ENCODE peak calls at places on chromosomes 13 and 19, in five cellular contexts. One of them, this sample, is unnamed.

GRCh38 chr13:84139561-84140158 is 257.4 kb upstream of the SLITRK1 start:
- DNase-seq in GM23338: peak; percentile 43
- DNase-seq in stimulated activated CD4-positive, alpha-beta T cell treated with anti-CD3 and anti-CD28 coated beads, Interleukin-1b, Interleukin-23, amount 100 ng/mL, for 24 hours: no peak
- DNase-seq in islet precursor cell: no peak
- DNase-seq in AML-193: no peak
- DNase-seq in this sample: no peak

GRCh38 chr19:33698576-33699435 is 77.1 kb downstream of the CHST8 start:
- DNase-seq in GM23338: no peak
- DNase-seq in stimulated activated CD4-positive, alpha-beta T cell treated with anti-CD3 and anti-CD28 coated beads, Interleukin-1b, Interleukin-23, amount 100 ng/mL, for 24 hours: no peak
- DNase-seq in islet precursor cell: no peak
- DNase-seq in AML-193: no peak
- DNase-seq in this sample: no peak

GRCh38 chr19:48419158-48419920 is 25.9 kb downstream of the GRIN2D start:
- DNase-seq in GM23338: peak; percentile 96
- DNase-seq in stimulated activated CD4-positive, alpha-beta T cell treated with anti-CD3 and anti-CD28 coated beads, Interleukin-1b, Interleukin-23, amount 100 ng/mL, for 24 hours: no peak
- DNase-seq in islet precursor cell: peak; percentile 75
- DNase-seq in AML-193: peak; percentile 44
- DNase-seq in this sample: no peak

GRCh38 chr19:31272707-31273106 is 76.5 kb downstream of the TSHZ3 start:
- DNase-seq in GM23338: no peak
- DNase-seq in stimulated activated CD4-positive, alpha-beta T cell treated with anti-CD3 and anti-CD28 coated beads, Interleukin-1b, Interleukin-23, amount 100 ng/mL, for 24 hours: no peak
- DNase-seq in islet precursor cell: no peak
- DNase-seq in AML-193: no peak
- DNase-seq in this sample: no peak

GRCh38 chr19:5360003-5360820 is 19.6 kb upstream of the PTPRS start:
- DNase-seq in GM23338: no peak
- DNase-seq in stimulated activated CD4-positive, alpha-beta T cell treated with anti-CD3 and anti-CD28 coated beads, Interleukin-1b, Interleukin-23, amount 100 ng/mL, for 24 hours: no peak
- DNase-seq in islet precursor cell: no peak
- DNase-seq in AML-193: no peak
- DNase-seq in this sample: no peak

GRCh38 chr19:42040031-42040430 is 30.0 kb downstream of the GRIK5 start:
- DNase-seq in GM23338: no peak
- DNase-seq in stimulated activated CD4-positive, alpha-beta T cell treated with anti-CD3 and anti-CD28 coated beads, Interleukin-1b, Interleukin-23, amount 100 ng/mL, for 24 hours: no peak
- DNase-seq in islet precursor cell: no peak
- DNase-seq in AML-193: no peak
- DNase-seq in this sample: no peak

GRCh38 chr19:8449830-8450229 is 5.1 kb downstream of the HNRNPM start:
- DNase-seq in GM23338: peak; percentile 59
- DNase-seq in stimulated activated CD4-positive, alpha-beta T cell treated with anti-CD3 and anti-CD28 coated beads, Interleukin-1b, Interleukin-23, amount 100 ng/mL, for 24 hours: no peak
- DNase-seq in islet precursor cell: peak; percentile 75
- DNase-seq in AML-193: no peak
- DNase-seq in this sample: peak; percentile 40

GRCh38 chr13:64684685-64685431 is 2545.3 kb downstream of the PCDH9 start:
- DNase-seq in GM23338: peak; percentile 44
- DNase-seq in stimulated activated CD4-positive, alpha-beta T cell treated with anti-CD3 and anti-CD28 coated beads, Interleukin-1b, Interleukin-23, amount 100 ng/mL, for 24 hours: no peak
- DNase-seq in islet precursor cell: peak; percentile 68
- DNase-seq in AML-193: no peak
- DNase-seq in this sample: no peak

GRCh38 chr13:106405731-106406130 is 129.7 kb downstream of the EFNB2 start:
- DNase-seq in GM23338: no peak
- DNase-seq in stimulated activated CD4-positive, alpha-beta T cell treated with anti-CD3 and anti-CD28 coated beads, Interleukin-1b, Interleukin-23, amount 100 ng/mL, for 24 hours: no peak
- DNase-seq in islet precursor cell: no peak
- DNase-seq in AML-193: no peak
- DNase-seq in this sample: no peak

GRCh38 chr19:17929056-17929455 is 3.8 kb upstream of the CCDC124 start:
- DNase-seq in GM23338: no peak
- DNase-seq in stimulated activated CD4-positive, alpha-beta T cell treated with anti-CD3 and anti-CD28 coated beads, Interleukin-1b, Interleukin-23, amount 100 ng/mL, for 24 hours: no peak
- DNase-seq in islet precursor cell: no peak
- DNase-seq in AML-193: no peak
- DNase-seq in this sample: no peak

GRCh38 chr13:100875392-100876043 is 200.9 kb upstream of the TMTC4 start:
- DNase-seq in GM23338: no peak
- DNase-seq in stimulated activated CD4-positive, alpha-beta T cell treated with anti-CD3 and anti-CD28 coated beads, Interleukin-1b, Interleukin-23, amount 100 ng/mL, for 24 hours: no peak
- DNase-seq in islet precursor cell: no peak
- DNase-seq in AML-193: no peak
- DNase-seq in this sample: no peak

GRCh38 chr13:24124789-24125476 is 35.6 kb upstream of the SPATA13 start:
- DNase-seq in GM23338: peak; percentile 29
- DNase-seq in stimulated activated CD4-positive, alpha-beta T cell treated with anti-CD3 and anti-CD28 coated beads, Interleukin-1b, Interleukin-23, amount 100 ng/mL, for 24 hours: no peak
- DNase-seq in islet precursor cell: no peak
- DNase-seq in AML-193: no peak
- DNase-seq in this sample: no peak

GRCh38 chr19:4089400-4089908 is 22.8 kb upstream of the ZBTB7A start:
- DNase-seq in GM23338: peak; percentile 36
- DNase-seq in stimulated activated CD4-positive, alpha-beta T cell treated with anti-CD3 and anti-CD28 coated beads, Interleukin-1b, Interleukin-23, amount 100 ng/mL, for 24 hours: no peak
- DNase-seq in islet precursor cell: no peak
- DNase-seq in AML-193: peak; percentile 52
- DNase-seq in this sample: no peak

GRCh38 chr19:13329766-13330165 is 176.5 kb downstream of the CACNA1A start:
- DNase-seq in GM23338: no peak
- DNase-seq in stimulated activated CD4-positive, alpha-beta T cell treated with anti-CD3 and anti-CD28 coated beads, Interleukin-1b, Interleukin-23, amount 100 ng/mL, for 24 hours: no peak
- DNase-seq in islet precursor cell: no peak
- DNase-seq in AML-193: no peak
- DNase-seq in this sample: no peak

GRCh38 chr13:43522788-43523187 is 264.0 kb downstream of the ENOX1 start:
- DNase-seq in GM23338: no peak
- DNase-seq in stimulated activated CD4-positive, alpha-beta T cell treated with anti-CD3 and anti-CD28 coated beads, Interleukin-1b, Interleukin-23, amount 100 ng/mL, for 24 hours: no peak
- DNase-seq in islet precursor cell: no peak
- DNase-seq in AML-193: no peak
- DNase-seq in this sample: no peak

GRCh38 chr13:50357136-50357535 is 341.9 kb downstream of the KCNRG start:
- DNase-seq in GM23338: no peak
- DNase-seq in stimulated activated CD4-positive, alpha-beta T cell treated with anti-CD3 and anti-CD28 coated beads, Interleukin-1b, Interleukin-23, amount 100 ng/mL, for 24 hours: no peak
- DNase-seq in islet precursor cell: no peak
- DNase-seq in AML-193: no peak
- DNase-seq in this sample: no peak

GRCh38 chr13:62357887-62358645 is 942.4 kb upstream of the PCDH20 start:
- DNase-seq in GM23338: peak; percentile 89
- DNase-seq in stimulated activated CD4-positive, alpha-beta T cell treated with anti-CD3 and anti-CD28 coated beads, Interleukin-1b, Interleukin-23, amount 100 ng/mL, for 24 hours: no peak
- DNase-seq in islet precursor cell: peak; percentile 87
- DNase-seq in AML-193: peak; percentile 2
- DNase-seq in this sample: no peak

GRCh38 chr13:100668408-100668807 is 6.2 kb downstream of the TMTC4 start:
- DNase-seq in GM23338: no peak
- DNase-seq in stimulated activated CD4-positive, alpha-beta T cell treated with anti-CD3 and anti-CD28 coated beads, Interleukin-1b, Interleukin-23, amount 100 ng/mL, for 24 hours: no peak
- DNase-seq in islet precursor cell: no peak
- DNase-seq in AML-193: no peak
- DNase-seq in this sample: no peak

GRCh38 chr19:48656840-48657474 is 11.0 kb upstream of the CA11 start:
- DNase-seq in GM23338: no peak
- DNase-seq in stimulated activated CD4-positive, alpha-beta T cell treated with anti-CD3 and anti-CD28 coated beads, Interleukin-1b, Interleukin-23, amount 100 ng/mL, for 24 hours: no peak
- DNase-seq in islet precursor cell: no peak
- DNase-seq in AML-193: no peak
- DNase-seq in this sample: no peak

GRCh38 chr13:78700121-78700910 is 41.4 kb upstream of the OBI1 start:
- DNase-seq in GM23338: no peak
- DNase-seq in stimulated activated CD4-positive, alpha-beta T cell treated with anti-CD3 and anti-CD28 coated beads, Interleukin-1b, Interleukin-23, amount 100 ng/mL, for 24 hours: no peak
- DNase-seq in islet precursor cell: no peak
- DNase-seq in AML-193: no peak
- DNase-seq in this sample: no peak

GRCh38 chr13:76489299-76489698 is 396.9 kb downstream of the KCTD12 start:
- DNase-seq in GM23338: no peak
- DNase-seq in stimulated activated CD4-positive, alpha-beta T cell treated with anti-CD3 and anti-CD28 coated beads, Interleukin-1b, Interleukin-23, amount 100 ng/mL, for 24 hours: no peak
- DNase-seq in islet precursor cell: no peak
- DNase-seq in AML-193: no peak
- DNase-seq in this sample: no peak

GRCh38 chr19:45677351-45678230 is 9.6 kb downstream of the GIPR start:
- DNase-seq in GM23338: peak; percentile 100
- DNase-seq in stimulated activated CD4-positive, alpha-beta T cell treated with anti-CD3 and anti-CD28 coated beads, Interleukin-1b, Interleukin-23, amount 100 ng/mL, for 24 hours: no peak
- DNase-seq in islet precursor cell: peak; percentile 98
- DNase-seq in AML-193: no peak
- DNase-seq in this sample: peak; percentile 96

GRCh38 chr19:14505488-14506239 is 9.7 kb upstream of the GIPC1 start:
- DNase-seq in GM23338: peak; percentile 89
- DNase-seq in stimulated activated CD4-positive, alpha-beta T cell treated with anti-CD3 and anti-CD28 coated beads, Interleukin-1b, Interleukin-23, amount 100 ng/mL, for 24 hours: no peak
- DNase-seq in islet precursor cell: peak; percentile 96
- DNase-seq in AML-193: peak; percentile 5
- DNase-seq in this sample: peak; percentile 70

GRCh38 chr19:56667311-56667870 is 4.2 kb downstream of the ZNF835 start:
- DNase-seq in GM23338: no peak
- DNase-seq in stimulated activated CD4-positive, alpha-beta T cell treated with anti-CD3 and anti-CD28 coated beads, Interleukin-1b, Interleukin-23, amount 100 ng/mL, for 24 hours: no peak
- DNase-seq in islet precursor cell: no peak
- DNase-seq in AML-193: no peak
- DNase-seq in this sample: no peak

GRCh38 chr19:18488838-18489626 is 32.8 kb downstream of the ELL start:
- DNase-seq in GM23338: peak; percentile 85
- DNase-seq in stimulated activated CD4-positive, alpha-beta T cell treated with anti-CD3 and anti-CD28 coated beads, Interleukin-1b, Interleukin-23, amount 100 ng/mL, for 24 hours: no peak
- DNase-seq in islet precursor cell: peak; percentile 86
- DNase-seq in AML-193: no peak
- DNase-seq in this sample: no peak

GRCh38 chr13:21133077-21133476 is 43.3 kb downstream of the SKA3 start:
- DNase-seq in GM23338: no peak
- DNase-seq in stimulated activated CD4-positive, alpha-beta T cell treated with anti-CD3 and anti-CD28 coated beads, Interleukin-1b, Interleukin-23, amount 100 ng/mL, for 24 hours: no peak
- DNase-seq in islet precursor cell: no peak
- DNase-seq in AML-193: no peak
- DNase-seq in this sample: no peak

GRCh38 chr19:56291857-56292256 is 19.3 kb downstream of the EDDM13 start:
- DNase-seq in GM23338: no peak
- DNase-seq in stimulated activated CD4-positive, alpha-beta T cell treated with anti-CD3 and anti-CD28 coated beads, Interleukin-1b, Interleukin-23, amount 100 ng/mL, for 24 hours: no peak
- DNase-seq in islet precursor cell: no peak
- DNase-seq in AML-193: no peak
- DNase-seq in this sample: no peak

GRCh38 chr19:50210425-50210824 is 7.0 kb downstream of the MYH14 start:
- DNase-seq in GM23338: no peak
- DNase-seq in stimulated activated CD4-positive, alpha-beta T cell treated with anti-CD3 and anti-CD28 coated beads, Interleukin-1b, Interleukin-23, amount 100 ng/mL, for 24 hours: no peak
- DNase-seq in islet precursor cell: no peak
- DNase-seq in AML-193: no peak
- DNase-seq in this sample: no peak

This sample was measured in breast epithelium.